ENCODE peak calls at places on chromosomes 7 and 10, in four cellular contexts. D, C, K and E are unnamed samples.

GRCh38 chr10:114448897-114449296 is 44.6 kb upstream of the AFAP1L2 start:
- DNase-seq in D (no peak), K (no peak), C (no peak), E (no peak)

GRCh38 chr7:91681718-91682117 is 198.8 kb downstream of the MTERF1 start:
- DNase-seq in K (no peak), D (no peak), C (no peak), E (no peak)

GRCh38 chr7:47614450-47614849 is 32.5 kb upstream of the TNS3 start:
- DNase-seq in C (no peak), K (no peak), D (no peak), E (no peak)

GRCh38 chr7:157022681-157023588 is 12.5 kb upstream of the MNX1 start:
- DNase-seq in D (no peak), K (no peak), C (no peak), E (no peak)

GRCh38 chr7:74026406-74027123 is 1.4 kb upstream of the ELN start:
- DNase-seq in C (no peak), K (no peak), D (peak), E (peak)

GRCh38 chr7:56045796-56046195 is 5.4 kb downstream of the PSPH start:
- DNase-seq in K (no peak), D (no peak), C (no peak), E (no peak)

GRCh38 chr10:43200538-43201390 is 62.5 kb downstream of the CSGALNACT2 start:
- DNase-seq in D (no peak), K (no peak), C (no peak), E (no peak)

GRCh38 chr7:69597278-69598076 is 798 bp upstream of the AUTS2 start:
- DNase-seq in C (no peak), D (no peak), K (no peak), E (no peak)

GRCh38 chr10:100684688-100685235 is 60.6 kb upstream of the PAX2 start:
- DNase-seq in D (no peak), C (no peak), K (no peak), E (no peak)

GRCh38 chr10:90862908-90863514 is 5.2 kb upstream of the HTR7 start:
- DNase-seq in K (no peak), C (no peak), D (peak), E (peak)